ENCODE peak calls at places on chromosomes 16 and 17, in ten cellular contexts. J, H, A, N, P, D, L, T, U and G are unnamed samples.

GRCh38 chr17:64662774-64663367 is 764 bp upstream of the SMURF2 start:
- DNase-seq in J (no peak), H (no peak), A (peak), N (no peak), P (no peak), D (no peak), L (no peak), T (no peak), U (no peak), G (no peak)

GRCh38 chr16:54589326-54589725 is 302.7 kb upstream of the IRX3 start:
- DNase-seq in J (no peak), H (no peak), A (no peak), N (no peak), P (no peak), D (no peak), L (peak), T (no peak), U (no peak), G (no peak)

GRCh38 chr17:4559851-4560820 is at the start of gene GGT6:
- DNase-seq in J (no peak), H (peak), A (no peak), N (peak), P (no peak), D (no peak), L (no peak), T (peak), U (no peak), G (no peak)

GRCh38 chr16:2482181-2483107 is 7.5 kb downstream of the TBC1D24 start:
- DNase-seq in J (no peak), H (no peak), A (no peak), N (peak), P (peak), D (no peak), L (no peak), T (peak), U (peak), G (no peak)

GRCh38 chr17:9200197-9200662 is 178.9 kb downstream of the NTN1 start:
- DNase-seq in J (no peak), H (no peak), A (no peak), N (no peak), P (no peak), D (no peak), L (peak), T (no peak), U (no peak), G (no peak)

GRCh38 chr16:67391424-67392300 is 1.6 kb downstream of the TPPP3 start:
- DNase-seq in J (no peak), H (peak), A (no peak), N (peak), P (no peak), D (no peak), L (no peak), T (peak), U (no peak), G (no peak)

GRCh38 chr17:38455288-38455915 is 27.1 kb downstream of the ARHGAP23 start:
- DNase-seq in J (peak), H (no peak), A (no peak), N (no peak), P (no peak), D (no peak), L (peak), T (no peak), U (no peak), G (no peak)

GRCh38 chr17:44501866-44502265 is 1.3 kb downstream of the GPATCH8 start:
- DNase-seq in J (peak), H (no peak), A (no peak), N (no peak), P (no peak), D (no peak), L (peak), T (no peak), U (no peak), G (no peak)

GRCh38 chr17:32882734-32883133 is 5.8 kb upstream of the MYO1D start:
- DNase-seq in J (no peak), H (no peak), A (no peak), N (no peak), P (no peak), D (no peak), L (no peak), T (no peak), U (no peak), G (no peak)

GRCh38 chr17:3667366-3668278 is 756 bp downstream of the TAX1BP3 start:
- DNase-seq in J (peak), H (peak), A (peak), N (peak), P (peak), D (peak), L (peak), T (peak), U (no peak), G (no peak)

GRCh38 chr17:40541873-40542561 is 23.3 kb downstream of the CCR7 start:
- DNase-seq in J (no peak), H (peak), A (no peak), N (no peak), P (no peak), D (no peak), L (no peak), T (no peak), U (no peak), G (peak)

GRCh38 chr16:75433732-75434413 is 570 bp upstream of the CFDP1 start:
- DNase-seq in J (peak), H (no peak), A (peak), N (peak), P (peak), D (peak), L (peak), T (peak), U (peak), G (no peak)

GRCh38 chr17:65297384-65297783 is 160.2 kb downstream of the RGS9 start:
- DNase-seq in J (no peak), H (no peak), A (no peak), N (no peak), P (no peak), D (no peak), L (no peak), T (no peak), U (no peak), G (no peak)

GRCh38 chr16:2726923-2727322 is 6.9 kb upstream of the PRSS27 start:
- DNase-seq in J (no peak), H (no peak), A (no peak), N (no peak), P (no peak), D (no peak), L (no peak), T (no peak), U (no peak), G (no peak)

GRCh38 chr17:12726131-12726530 is 60.4 kb downstream of the MYOCD start:
- DNase-seq in J (no peak), H (no peak), A (no peak), N (no peak), P (no peak), D (no peak), L (no peak), T (no peak), U (no peak), G (no peak)

GRCh38 chr16:72840591-72841381 is 207.1 kb downstream of the ZFHX3 start:
- DNase-seq in J (no peak), H (no peak), A (no peak), N (no peak), P (no peak), D (no peak), L (no peak), T (no peak), U (no peak), G (no peak)

GRCh38 chr16:15440852-15441251 is 6.5 kb downstream of the BMERB1 start:
- DNase-seq in J (no peak), H (no peak), A (no peak), N (peak), P (no peak), D (no peak), L (no peak), T (no peak), U (no peak), G (no peak)

GRCh38 chr16:29943846-29944669 is 17.8 kb upstream of the TMEM219 start:
- DNase-seq in J (peak), H (peak), A (peak), N (peak), P (peak), D (no peak), L (peak), T (peak), U (no peak), G (no peak)

GRCh38 chr16:57255686-57256415 is 10.8 kb downstream of the ARL2BP start:
- DNase-seq in J (no peak), H (no peak), A (peak), N (no peak), P (no peak), D (no peak), L (no peak), T (no peak), U (no peak), G (peak)

GRCh38 chr16:2895813-2896212 is 12.8 kb downstream of the FLYWCH2 start:
- DNase-seq in J (no peak), H (no peak), A (no peak), N (no peak), P (no peak), D (no peak), L (no peak), T (no peak), U (no peak), G (no peak)

GRCh38 chr17:40095944-40096791 is 4.2 kb downstream of the NR1D1 start:
- DNase-seq in J (no peak), H (peak), A (no peak), N (no peak), P (no peak), D (no peak), L (no peak), T (peak), U (peak), G (no peak)

GRCh38 chr16:30903596-30903995 is 7.2 kb downstream of the CTF1 start:
- DNase-seq in J (no peak), H (peak), A (no peak), N (no peak), P (no peak), D (peak), L (no peak), T (peak), U (no peak), G (no peak)

GRCh38 chr16:65547799-65548446 is 426.1 kb upstream of the CDH11 start:
- DNase-seq in J (peak), H (no peak), A (peak), N (no peak), P (peak), D (no peak), L (peak), T (no peak), U (no peak), G (no peak)

GRCh38 chr17:38783227-38783626 is 16.1 kb downstream of the PIP4K2B start:
- DNase-seq in J (no peak), H (no peak), A (no peak), N (no peak), P (no peak), D (no peak), L (no peak), T (no peak), U (no peak), G (no peak)

GRCh38 chr16:3458852-3459361 is 15.4 kb downstream of the NAA60 start:
- DNase-seq in J (peak), H (no peak), A (no peak), N (peak), P (no peak), D (no peak), L (no peak), T (no peak), U (no peak), G (no peak)

GRCh38 chr17:7576432-7576937 is 3.0 kb upstream of the CD68 start:
- DNase-seq in J (no peak), H (no peak), A (no peak), N (no peak), P (no peak), D (no peak), L (no peak), T (no peak), U (no peak), G (no peak)

GRCh38 chr17:8312251-8312650 is 2.2 kb downstream of the ARHGEF15 start:
- DNase-seq in J (no peak), H (no peak), A (no peak), N (no peak), P (no peak), D (no peak), L (no peak), T (no peak), U (no peak), G (peak)

GRCh38 chr17:12620200-12620720 is 45.4 kb upstream of the MYOCD start:
- DNase-seq in J (no peak), H (no peak), A (no peak), N (no peak), P (no peak), D (no peak), L (peak), T (no peak), U (no peak), G (no peak)

GRCh38 chr16:80751167-80751566 is 53.2 kb downstream of the CDYL2 start:
- DNase-seq in J (no peak), H (no peak), A (no peak), N (no peak), P (peak), D (no peak), L (peak), T (no peak), U (no peak), G (no peak)

GRCh38 chr16:87409153-87409552 is 17.0 kb downstream of the MAP1LC3B start:
- DNase-seq in J (no peak), H (no peak), A (no peak), N (no peak), P (no peak), D (no peak), L (no peak), T (peak), U (no peak), G (peak)

GRCh38 chr17:75695830-75696271 is 25.4 kb upstream of the ITGB4 start:
- DNase-seq in J (no peak), H (no peak), A (no peak), N (no peak), P (no peak), D (no peak), L (no peak), T (peak), U (no peak), G (no peak)

GRCh38 chr17:72139213-72139612 is 18.4 kb downstream of the SOX9 start:
- DNase-seq in J (no peak), H (no peak), A (no peak), N (no peak), P (no peak), D (no peak), L (no peak), T (no peak), U (no peak), G (no peak)

GRCh38 chr16:7871371-7871770 is 538.7 kb downstream of the RBFOX1 start:
- DNase-seq in J (no peak), H (no peak), A (no peak), N (no peak), P (no peak), D (no peak), L (no peak), T (no peak), U (no peak), G (no peak)

GRCh38 chr16:2846511-2847310 is 11.3 kb downstream of the PRSS22 start:
- DNase-seq in J (no peak), H (no peak), A (peak), N (no peak), P (no peak), D (no peak), L (no peak), T (no peak), U (no peak), G (no peak)

GRCh38 chr16:79267781-79268180 is 332.8 kb downstream of the MAF start:
- DNase-seq in J (no peak), H (no peak), A (no peak), N (no peak), P (no peak), D (no peak), L (no peak), T (no peak), U (no peak), G (no peak)

GRCh38 chr16:11238272-11239202 is 17.5 kb downstream of the SOCS1 start:
- DNase-seq in J (no peak), H (no peak), A (no peak), N (no peak), P (no peak), D (no peak), L (no peak), T (no peak), U (no peak), G (no peak)

GRCh38 chr16:12329246-12329995 is 352.9 kb downstream of the SNX29 start:
- DNase-seq in J (peak), H (no peak), A (no peak), N (no peak), P (no peak), D (no peak), L (no peak), T (no peak), U (no peak), G (no peak)

DNA sequence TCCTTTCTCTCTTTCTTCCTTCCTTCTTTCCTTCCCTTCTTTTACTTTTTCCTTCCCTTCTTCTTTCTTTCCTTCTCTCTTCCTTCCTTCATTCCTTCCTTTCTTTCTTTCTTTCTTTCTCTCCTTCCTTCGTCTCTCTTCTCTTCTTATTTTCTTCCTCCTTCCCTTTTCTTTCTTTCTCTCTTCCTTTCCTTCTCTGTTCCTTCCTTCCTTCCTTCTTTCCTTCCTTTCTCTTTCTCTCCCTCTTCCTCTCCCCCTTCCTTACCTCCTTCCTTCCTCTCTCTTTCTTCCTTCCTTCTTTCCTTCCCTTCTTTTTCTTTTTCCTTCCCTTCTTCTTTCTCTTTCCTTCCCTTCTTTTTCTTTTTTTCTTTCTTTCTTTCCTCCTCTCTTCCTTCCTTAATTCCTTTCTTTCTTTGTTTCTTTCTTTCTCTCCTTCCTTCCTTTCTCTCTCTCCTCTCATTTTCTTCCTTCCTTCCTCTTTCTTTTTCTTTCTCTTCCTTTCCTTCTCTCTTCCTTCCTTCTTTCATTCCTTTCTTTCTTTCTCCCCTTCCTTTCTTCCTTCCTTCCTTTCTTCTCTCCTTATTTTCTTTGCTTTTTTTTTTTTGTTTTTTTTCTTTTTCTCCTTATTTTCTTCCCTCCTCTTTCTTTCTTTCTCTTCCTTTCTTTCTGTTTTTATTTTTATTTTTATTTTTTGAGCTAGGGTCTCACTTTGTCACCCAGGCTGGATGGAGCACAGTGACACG is 22.8 kb downstream of the GPR142 start:
- DNase-seq in J (no peak), H (no peak), A (no peak), N (no peak), P (no peak), D (no peak), L (no peak), T (no peak), U (no peak), G (no peak)
- TF ChIP-seq CTCF in J (no peak), H (no peak), A (no peak), N (no peak), P (no peak), D (no peak), L (no peak), T (no peak), U (no peak), G (no peak)

GRCh38 chr17:2124391-2124790 is 69.5 kb downstream of the HIC1 start:
- DNase-seq in J (no peak), H (no peak), A (no peak), N (no peak), P (no peak), D (no peak), L (no peak), T (no peak), U (no peak), G (no peak)

GRCh38 chr17:2123467-2124251 is 68.8 kb downstream of the HIC1 start:
- DNase-seq in J (no peak), H (no peak), A (no peak), N (no peak), P (no peak), D (no peak), L (peak), T (no peak), U (no peak), G (no peak)

GRCh38 chr17:2125013-2125535 is 70.2 kb downstream of the HIC1 start:
- DNase-seq in J (no peak), H (no peak), A (no peak), N (no peak), P (no peak), D (no peak), L (no peak), T (no peak), U (no peak), G (no peak)

GRCh38 chr17:2120550-2121335 is 65.8 kb downstream of the HIC1 start:
- DNase-seq in J (no peak), H (no peak), A (no peak), N (no peak), P (peak), D (no peak), L (no peak), T (no peak), U (no peak), G (no peak)

GRCh38 chr17:2122641-2123302 is 67.9 kb downstream of the HIC1 start:
- DNase-seq in J (no peak), H (peak), A (no peak), N (peak), P (peak), D (no peak), L (peak), T (peak), U (no peak), G (no peak)
- TF ChIP-seq CTCF in J (peak), H (no peak), A (no peak), N (no peak), P (peak), D (no peak), L (no peak), T (no peak), U (no peak), G (peak)

DNA sequence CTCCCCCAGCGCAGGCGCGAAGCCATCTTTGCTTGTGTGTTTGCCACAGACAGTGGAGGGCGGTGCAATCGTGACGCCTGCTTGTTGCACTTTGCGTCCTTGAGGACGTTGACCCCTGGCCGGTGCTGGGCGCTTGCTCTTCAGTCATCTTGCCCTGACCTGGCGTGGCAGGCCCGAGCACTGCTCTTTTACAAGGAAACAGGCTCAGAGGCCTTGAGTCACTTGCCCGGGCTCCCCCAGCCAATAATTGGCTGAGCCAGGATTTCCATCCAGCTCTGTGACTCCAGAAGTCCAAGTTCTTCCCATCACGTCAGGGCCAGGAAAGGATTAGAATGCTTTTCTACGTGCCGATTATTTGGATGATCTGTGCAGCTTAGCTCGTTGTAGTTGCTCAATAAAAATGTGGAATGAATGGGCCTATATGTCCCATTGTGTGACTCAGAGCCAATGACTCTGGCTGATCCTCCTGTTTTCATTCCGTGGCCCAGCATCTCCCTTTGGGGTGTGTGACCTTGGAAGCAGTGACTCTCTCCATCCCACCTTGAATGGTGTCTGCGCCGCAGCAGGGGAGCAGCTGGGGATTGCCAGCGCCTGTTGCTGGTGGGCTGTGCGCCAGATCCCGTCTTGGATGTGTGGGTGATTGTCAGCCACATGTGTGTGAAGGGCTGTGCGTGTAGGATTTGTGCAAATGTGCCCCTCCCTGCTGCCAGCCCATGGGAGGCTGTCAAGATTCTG is 214.1 kb downstream of the SEC14L1 start:
- DNase-seq in J (no peak), H (peak), A (peak), N (peak), P (peak), D (no peak), L (no peak), T (peak), U (no peak), G (peak)
- TF ChIP-seq CTCF in J (no peak), H (no peak), A (no peak), N (no peak), P (no peak), D (no peak), L (no peak), T (no peak), U (no peak), G (no peak)

GRCh38 chr17:14886200-14886739 is 378.9 kb downstream of the PMP22 start:
- DNase-seq in J (peak), H (no peak), A (no peak), N (no peak), P (no peak), D (no peak), L (peak), T (no peak), U (no peak), G (no peak)
- TF ChIP-seq CTCF in J (peak), H (no peak), A (no peak), N (no peak), P (peak), D (no peak), L (peak), T (no peak), U (no peak), G (peak)